ENCODE peak calls at places on chromosomes 16 and 17, in seven cellular contexts. One of them, this sample, is unnamed.

GRCh38 chr16:60304078-60304477 is 1570.0 kb upstream of the GOT2 start:
- DNase-seq in fibroblast of pulmonary artery: no peak
- DNase-seq in RWPE2: no peak
- DNase-seq in GM10248: no peak
- DNase-seq in lung: no peak
- DNase-seq in astrocyte of the spinal cord: no peak
- DNase-seq in CD8-positive, alpha-beta T cell: no peak
- DNase-seq in this sample: no peak

GRCh38 chr17:19265755-19266154 is 28.6 kb downstream of the EPN2 start:
- DNase-seq in fibroblast of pulmonary artery: no peak
- DNase-seq in RWPE2: no peak
- DNase-seq in GM10248: no peak
- DNase-seq in lung: no peak
- DNase-seq in astrocyte of the spinal cord: no peak
- DNase-seq in CD8-positive, alpha-beta T cell: no peak
- DNase-seq in this sample: no peak

GRCh38 chr17:80123791-80124190 is 22.4 kb downstream of the GAA start:
- DNase-seq in fibroblast of pulmonary artery: peak
- DNase-seq in RWPE2: no peak
- DNase-seq in GM10248: no peak
- DNase-seq in lung: no peak
- DNase-seq in astrocyte of the spinal cord: peak
- DNase-seq in CD8-positive, alpha-beta T cell: no peak
- DNase-seq in this sample: no peak

GRCh38 chr16:68951991-68952877 is 108.9 kb downstream of the TANGO6 start:
- DNase-seq in fibroblast of pulmonary artery: no peak
- DNase-seq in RWPE2: no peak
- DNase-seq in GM10248: no peak
- DNase-seq in lung: no peak
- DNase-seq in astrocyte of the spinal cord: peak
- DNase-seq in CD8-positive, alpha-beta T cell: no peak
- DNase-seq in this sample: peak

GRCh38 chr16:1920727-1921155 is 2.5 kb upstream of the HS3ST6 start:
- DNase-seq in fibroblast of pulmonary artery: no peak
- DNase-seq in RWPE2: no peak
- DNase-seq in GM10248: no peak
- DNase-seq in lung: peak
- DNase-seq in astrocyte of the spinal cord: no peak
- DNase-seq in CD8-positive, alpha-beta T cell: no peak
- DNase-seq in this sample: no peak

GRCh38 chr17:35765731-35766488 is 5.2 kb downstream of the C17orf50 start:
- DNase-seq in fibroblast of pulmonary artery: no peak
- DNase-seq in RWPE2: no peak
- DNase-seq in GM10248: no peak
- DNase-seq in lung: no peak
- DNase-seq in astrocyte of the spinal cord: no peak
- DNase-seq in CD8-positive, alpha-beta T cell: no peak
- DNase-seq in this sample: no peak

GRCh38 chr17:30363715-30364202 is 15.0 kb upstream of the CPD start:
- DNase-seq in fibroblast of pulmonary artery: peak
- DNase-seq in RWPE2: no peak
- DNase-seq in GM10248: peak
- DNase-seq in lung: peak
- DNase-seq in astrocyte of the spinal cord: no peak
- DNase-seq in CD8-positive, alpha-beta T cell: peak
- DNase-seq in this sample: peak

GRCh38 chr17:1532836-1533602 is 16.6 kb upstream of the INPP5K start:
- DNase-seq in fibroblast of pulmonary artery: peak
- DNase-seq in RWPE2: no peak
- DNase-seq in GM10248: peak
- DNase-seq in lung: no peak
- DNase-seq in astrocyte of the spinal cord: no peak
- DNase-seq in CD8-positive, alpha-beta T cell: peak
- DNase-seq in this sample: no peak

GRCh38 chr17:82723169-82723807 is 6.8 kb downstream of the FN3KRP start:
- DNase-seq in fibroblast of pulmonary artery: no peak
- DNase-seq in RWPE2: no peak
- DNase-seq in GM10248: no peak
- DNase-seq in lung: no peak
- DNase-seq in astrocyte of the spinal cord: no peak
- DNase-seq in CD8-positive, alpha-beta T cell: no peak
- DNase-seq in this sample: no peak

GRCh38 chr16:4800290-4801041 is 2.0 kb downstream of the ROGDI start:
- DNase-seq in fibroblast of pulmonary artery: no peak
- DNase-seq in RWPE2: no peak
- DNase-seq in GM10248: peak
- DNase-seq in lung: peak
- DNase-seq in astrocyte of the spinal cord: no peak
- DNase-seq in CD8-positive, alpha-beta T cell: no peak
- DNase-seq in this sample: no peak

GRCh38 chr16:69589434-69590269 is 23.9 kb downstream of the NFAT5 start:
- DNase-seq in fibroblast of pulmonary artery: no peak
- DNase-seq in RWPE2: no peak
- DNase-seq in GM10248: no peak
- DNase-seq in lung: no peak
- DNase-seq in astrocyte of the spinal cord: no peak
- DNase-seq in CD8-positive, alpha-beta T cell: no peak
- DNase-seq in this sample: no peak

GRCh38 chr16:51053805-51054204 is 97.3 kb downstream of the SALL1 start:
- DNase-seq in fibroblast of pulmonary artery: no peak
- DNase-seq in RWPE2: no peak
- DNase-seq in GM10248: no peak
- DNase-seq in lung: no peak
- DNase-seq in astrocyte of the spinal cord: no peak
- DNase-seq in CD8-positive, alpha-beta T cell: no peak
- DNase-seq in this sample: no peak

GRCh38 chr17:1737531-1738291 is 5.0 kb upstream of the SERPINF2 start:
- DNase-seq in fibroblast of pulmonary artery: no peak
- DNase-seq in RWPE2: peak
- DNase-seq in GM10248: no peak
- DNase-seq in lung: no peak
- DNase-seq in astrocyte of the spinal cord: no peak
- DNase-seq in CD8-positive, alpha-beta T cell: no peak
- DNase-seq in this sample: no peak

GRCh38 chr16:27428035-27428785 is 26.2 kb downstream of the IL21R start:
- DNase-seq in fibroblast of pulmonary artery: no peak
- DNase-seq in RWPE2: no peak
- DNase-seq in GM10248: peak
- DNase-seq in lung: peak
- DNase-seq in astrocyte of the spinal cord: no peak
- DNase-seq in CD8-positive, alpha-beta T cell: peak
- DNase-seq in this sample: no peak

GRCh38 chr16:80602894-80603293 is 62.1 kb downstream of the DYNLRB2 start:
- DNase-seq in fibroblast of pulmonary artery: no peak
- DNase-seq in RWPE2: no peak
- DNase-seq in GM10248: no peak
- DNase-seq in lung: no peak
- DNase-seq in astrocyte of the spinal cord: no peak
- DNase-seq in CD8-positive, alpha-beta T cell: no peak
- DNase-seq in this sample: no peak

GRCh38 chr17:66190738-66191606 is 961 bp downstream of the CEP112 start:
- DNase-seq in fibroblast of pulmonary artery: peak
- DNase-seq in RWPE2: no peak
- DNase-seq in GM10248: no peak
- DNase-seq in lung: no peak
- DNase-seq in astrocyte of the spinal cord: peak
- DNase-seq in CD8-positive, alpha-beta T cell: no peak
- DNase-seq in this sample: peak

GRCh38 chr16:11105038-11105903 is 150.7 kb downstream of the SOCS1 start:
- DNase-seq in fibroblast of pulmonary artery: peak
- DNase-seq in RWPE2: no peak
- DNase-seq in GM10248: peak
- DNase-seq in lung: peak
- DNase-seq in astrocyte of the spinal cord: peak
- DNase-seq in CD8-positive, alpha-beta T cell: no peak
- DNase-seq in this sample: peak

GRCh38 chr17:27985306-27985705 is 57.2 kb upstream of the NLK start:
- DNase-seq in fibroblast of pulmonary artery: no peak
- DNase-seq in RWPE2: no peak
- DNase-seq in GM10248: no peak
- DNase-seq in lung: no peak
- DNase-seq in astrocyte of the spinal cord: no peak
- DNase-seq in CD8-positive, alpha-beta T cell: no peak
- DNase-seq in this sample: no peak

GRCh38 chr17:38751144-38751802 is 1.3 kb upstream of the PSMB3 start:
- DNase-seq in fibroblast of pulmonary artery: no peak
- DNase-seq in RWPE2: no peak
- DNase-seq in GM10248: no peak
- DNase-seq in lung: no peak
- DNase-seq in astrocyte of the spinal cord: peak
- DNase-seq in CD8-positive, alpha-beta T cell: no peak
- DNase-seq in this sample: no peak

GRCh38 chr16:12798171-12798570 is 5.5 kb downstream of the CPPED1 start:
- DNase-seq in fibroblast of pulmonary artery: no peak
- DNase-seq in RWPE2: no peak
- DNase-seq in GM10248: no peak
- DNase-seq in lung: no peak
- DNase-seq in astrocyte of the spinal cord: no peak
- DNase-seq in CD8-positive, alpha-beta T cell: no peak
- DNase-seq in this sample: no peak

GRCh38 chr17:57714660-57715059 is 30.4 kb downstream of the CCDC182 start:
- DNase-seq in fibroblast of pulmonary artery: no peak
- DNase-seq in RWPE2: no peak
- DNase-seq in GM10248: no peak
- DNase-seq in lung: no peak
- DNase-seq in astrocyte of the spinal cord: no peak
- DNase-seq in CD8-positive, alpha-beta T cell: no peak
- DNase-seq in this sample: no peak

GRCh38 chr16:12171706-12172105 is 195.2 kb downstream of the SNX29 start:
- DNase-seq in fibroblast of pulmonary artery: no peak
- DNase-seq in RWPE2: no peak
- DNase-seq in GM10248: no peak
- DNase-seq in lung: no peak
- DNase-seq in astrocyte of the spinal cord: no peak
- DNase-seq in CD8-positive, alpha-beta T cell: no peak
- DNase-seq in this sample: no peak

GRCh38 chr17:73342549-73343167 is 30.9 kb upstream of the CDC42EP4 start:
- DNase-seq in fibroblast of pulmonary artery: peak
- DNase-seq in RWPE2: no peak
- DNase-seq in GM10248: no peak
- DNase-seq in lung: no peak
- DNase-seq in astrocyte of the spinal cord: no peak
- DNase-seq in CD8-positive, alpha-beta T cell: no peak
- DNase-seq in this sample: no peak

GRCh38 chr16:49464877-49465504 is 91.4 kb downstream of the C16orf78 start:
- DNase-seq in fibroblast of pulmonary artery: no peak
- DNase-seq in RWPE2: no peak
- DNase-seq in GM10248: peak
- DNase-seq in lung: peak
- DNase-seq in astrocyte of the spinal cord: no peak
- DNase-seq in CD8-positive, alpha-beta T cell: peak
- DNase-seq in this sample: no peak

GRCh38 chr17:42980766-42981397 is 517 bp downstream of the RUNDC1 start:
- DNase-seq in fibroblast of pulmonary artery: peak
- DNase-seq in RWPE2: peak
- DNase-seq in GM10248: peak
- DNase-seq in lung: peak
- DNase-seq in astrocyte of the spinal cord: peak
- DNase-seq in CD8-positive, alpha-beta T cell: peak
- DNase-seq in this sample: peak
- TF ChIP-seq CTCF in fibroblast of pulmonary artery: no peak
- TF ChIP-seq CTCF in RWPE2: peak
- TF ChIP-seq CTCF in GM10248: peak
- TF ChIP-seq CTCF in lung: no peak
- TF ChIP-seq CTCF in astrocyte of the spinal cord: no peak
- TF ChIP-seq CTCF in CD8-positive, alpha-beta T cell: peak
- TF ChIP-seq CTCF in this sample: peak

GRCh38 chr17:75261336-75262111 is at the start of the genes GGA3 and MRPS7:
- DNase-seq in fibroblast of pulmonary artery: peak
- DNase-seq in RWPE2: peak
- DNase-seq in GM10248: peak
- DNase-seq in lung: peak
- DNase-seq in astrocyte of the spinal cord: peak
- DNase-seq in CD8-positive, alpha-beta T cell: peak
- DNase-seq in this sample: peak
- TF ChIP-seq CTCF in fibroblast of pulmonary artery: no peak
- TF ChIP-seq CTCF in RWPE2: no peak
- TF ChIP-seq CTCF in GM10248: no peak
- TF ChIP-seq CTCF in lung: no peak
- TF ChIP-seq CTCF in astrocyte of the spinal cord: peak
- TF ChIP-seq CTCF in CD8-positive, alpha-beta T cell: no peak
- TF ChIP-seq CTCF in this sample: no peak

GRCh38 chr16:56956756-56957155 is 5.0 kb upstream of the CETP start:
- DNase-seq in fibroblast of pulmonary artery: no peak
- DNase-seq in RWPE2: no peak
- DNase-seq in GM10248: no peak
- DNase-seq in lung: no peak
- DNase-seq in astrocyte of the spinal cord: no peak
- DNase-seq in CD8-positive, alpha-beta T cell: no peak
- DNase-seq in this sample: no peak
- TF ChIP-seq CTCF in fibroblast of pulmonary artery: peak
- TF ChIP-seq CTCF in RWPE2: no peak
- TF ChIP-seq CTCF in GM10248: no peak
- TF ChIP-seq CTCF in lung: no peak
- TF ChIP-seq CTCF in astrocyte of the spinal cord: peak
- TF ChIP-seq CTCF in CD8-positive, alpha-beta T cell: no peak
- TF ChIP-seq CTCF in this sample: peak

DNA sequence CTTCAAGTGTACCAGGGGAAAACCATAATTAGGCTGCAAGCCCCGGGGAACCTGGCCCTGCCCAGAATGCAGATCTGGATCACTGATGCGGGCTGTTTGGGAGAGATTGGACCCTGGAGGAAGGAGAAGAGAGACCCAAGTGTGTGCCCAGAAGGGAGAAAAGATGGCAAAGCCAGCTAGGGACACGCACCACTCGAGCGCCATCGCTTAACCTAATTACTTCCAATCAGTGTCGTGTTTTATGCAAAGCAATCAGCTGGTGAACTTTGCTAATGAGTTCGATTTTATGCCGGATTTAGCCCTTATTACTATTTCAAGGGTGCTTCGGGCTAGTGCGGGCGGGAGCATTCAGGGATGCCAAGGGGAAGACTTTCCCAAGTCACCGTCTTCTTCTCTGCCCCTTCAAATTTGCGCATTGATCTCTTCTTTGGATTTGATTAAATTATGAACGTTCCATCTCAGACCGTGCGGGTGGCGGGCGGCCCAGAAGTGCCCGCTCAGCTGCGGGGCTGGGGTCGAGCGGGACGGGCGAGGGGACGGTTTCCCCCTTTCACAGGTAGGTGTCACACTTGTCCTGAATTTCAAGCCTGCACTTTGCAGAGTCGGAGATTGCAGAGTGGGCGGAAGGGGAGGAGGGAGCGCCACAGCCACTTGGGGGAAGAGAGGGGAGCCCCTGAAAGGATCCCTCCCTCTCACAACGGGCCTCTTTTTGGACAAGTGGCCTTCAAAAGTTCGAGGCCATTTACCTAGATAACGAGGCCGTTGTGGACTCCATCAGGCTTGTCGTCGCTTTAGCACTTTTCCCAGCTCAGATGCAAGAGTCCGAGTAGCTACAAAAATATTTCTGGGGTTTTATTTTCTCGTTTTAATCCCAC is 4.1 kb downstream of the IRX5 start:
- DNase-seq in fibroblast of pulmonary artery: no peak
- DNase-seq in RWPE2: no peak
- DNase-seq in GM10248: no peak
- DNase-seq in lung: peak
- DNase-seq in astrocyte of the spinal cord: peak
- DNase-seq in CD8-positive, alpha-beta T cell: no peak
- DNase-seq in this sample: no peak
- TF ChIP-seq CTCF in fibroblast of pulmonary artery: no peak
- TF ChIP-seq CTCF in RWPE2: peak
- TF ChIP-seq CTCF in GM10248: peak
- TF ChIP-seq CTCF in lung: no peak
- TF ChIP-seq CTCF in astrocyte of the spinal cord: peak
- TF ChIP-seq CTCF in CD8-positive, alpha-beta T cell: no peak
- TF ChIP-seq CTCF in this sample: peak

GRCh38 chr17:42028791-42029127 is 8.9 kb downstream of the NKIRAS2 start:
- DNase-seq in fibroblast of pulmonary artery: no peak
- DNase-seq in RWPE2: no peak
- DNase-seq in GM10248: no peak
- DNase-seq in lung: no peak
- DNase-seq in astrocyte of the spinal cord: no peak
- DNase-seq in CD8-positive, alpha-beta T cell: no peak
- DNase-seq in this sample: no peak
- TF ChIP-seq CTCF in fibroblast of pulmonary artery: no peak
- TF ChIP-seq CTCF in RWPE2: no peak
- TF ChIP-seq CTCF in GM10248: no peak
- TF ChIP-seq CTCF in lung: no peak
- TF ChIP-seq CTCF in astrocyte of the spinal cord: no peak
- TF ChIP-seq CTCF in CD8-positive, alpha-beta T cell: no peak
- TF ChIP-seq CTCF in this sample: peak